ENCODE peak calls at places on chromosome 14, in nine cellular contexts. K is Ammon's horn; J is activated CD4-positive, alpha-beta T cell treated with anti-CD3 and anti-CD28 coated beads for 1 hour; Q is MCF 10A; H is C1 segment of cervical spinal cord; A is substantia nigra; U is Calu3; I is H54; Y is Right ventricle myocardium inferior. T is an unnamed sample.
A peak's percentile ranks its signal among the peaks of the same experiment; 100 is the strongest.

GRCh38 chr14:92627707-92628215 is 114.2 kb downstream of the RIN3 start:
- DNase-seq in K (no peak), J (no peak), Q (no peak), H (no peak), A (no peak), U (no peak), I (no peak), Y (no peak), T (no peak)

GRCh38 chr14:61860294-61860918 is 98.2 kb downstream of the SNAPC1 start:
- DNase-seq in K (no peak), J (peak; percentile 30), Q (peak; percentile 60), H (no peak), A (no peak), U (peak; percentile 65), I (peak; percentile 26), Y (no peak), T (peak; percentile 31)

GRCh38 chr14:39339003-39339402 is 93.2 kb downstream of the FBXO33 start:
- DNase-seq in K (no peak), J (no peak), Q (no peak), H (no peak), A (no peak), U (no peak), I (peak; percentile 2), Y (no peak), T (no peak)

GRCh38 chr14:90583916-90584605 is 187.2 kb downstream of the CALM1 start:
- DNase-seq in K (no peak), J (no peak), Q (no peak), H (no peak), A (no peak), U (no peak), I (no peak), Y (no peak), T (no peak)

GRCh38 chr14:20434701-20435453 is 1.1 kb downstream of the KLHL33 start:
- DNase-seq in K (peak; percentile 81), J (no peak), Q (no peak), H (peak; percentile 78), A (no peak), U (no peak), I (no peak), Y (peak; percentile 86), T (no peak)

GRCh38 chr14:38536376-38537038 is 280.6 kb upstream of the CLEC14A start:
- DNase-seq in K (no peak), J (no peak), Q (no peak), H (no peak), A (no peak), U (no peak), I (no peak), Y (no peak), T (no peak)

GRCh38 chr14:101577221-101577909 is 16.1 kb downstream of the DIO3 start:
- DNase-seq in K (no peak), J (no peak), Q (no peak), H (no peak), A (no peak), U (no peak), I (no peak), Y (no peak), T (no peak)

GRCh38 chr14:64137657-64138290 is 156.4 kb downstream of the ESR2 start:
- DNase-seq in K (no peak), J (no peak), Q (no peak), H (no peak), A (no peak), U (no peak), I (no peak), Y (no peak), T (no peak)

GRCh38 chr14:101073598-101073965 is 170.1 kb upstream of the RTL1 start:
- DNase-seq in K (no peak), J (no peak), Q (peak; percentile 6), H (no peak), A (no peak), U (no peak), I (peak; percentile 29), Y (no peak), T (no peak)

GRCh38 chr14:61174395-61175386 is 106.4 kb downstream of the TMEM30B start:
- DNase-seq in K (no peak), J (no peak), Q (peak; percentile 69), H (no peak), A (no peak), U (no peak), I (no peak), Y (no peak), T (no peak)

GRCh38 chr14:103372552-103373304 is 12.5 kb upstream of the MARK3 start:
- DNase-seq in K (no peak), J (no peak), Q (peak; percentile 91), H (peak; percentile 6), A (no peak), U (peak; percentile 68), I (peak; percentile 90), Y (no peak), T (no peak)

GRCh38 chr14:25988536-25988935 is 609.3 kb downstream of the NOVA1 start:
- DNase-seq in K (no peak), J (no peak), Q (no peak), H (no peak), A (no peak), U (no peak), I (no peak), Y (no peak), T (no peak)

GRCh38 chr14:58954052-58954451 is 234.4 kb upstream of the DAAM1 start:
- DNase-seq in K (no peak), J (no peak), Q (no peak), H (no peak), A (no peak), U (no peak), I (no peak), Y (no peak), T (no peak)

GRCh38 chr14:51862171-51862838 is 1.9 kb downstream of the GNG2 start:
- DNase-seq in K (no peak), J (no peak), Q (no peak), H (no peak), A (no peak), U (no peak), I (no peak), Y (no peak), T (no peak)

GRCh38 chr14:56378046-56378445 is 201.6 kb upstream of the TMEM260 start:
- DNase-seq in K (no peak), J (no peak), Q (no peak), H (no peak), A (no peak), U (no peak), I (no peak), Y (no peak), T (no peak)

GRCh38 chr14:104221071-104221625 is 82.8 kb downstream of the KIF26A start:
- DNase-seq in K (no peak), J (no peak), Q (no peak), H (no peak), A (no peak), U (no peak), I (no peak), Y (no peak), T (no peak)

GRCh38 chr14:60327447-60328331 is 78.7 kb downstream of the PPM1A start:
- DNase-seq in K (peak; percentile 13), J (peak; percentile 9), Q (no peak), H (no peak), A (no peak), U (peak; percentile 57), I (no peak), Y (peak; percentile 67), T (peak; percentile 15)

GRCh38 chr14:82447586-82447985 is 913.9 kb upstream of the SEL1L start:
- DNase-seq in K (peak; percentile 33), J (no peak), Q (peak; percentile 3), H (no peak), A (no peak), U (no peak), I (no peak), Y (no peak), T (no peak)

GRCh38 chr14:86602263-86602662 is 1072.3 kb downstream of the FLRT2 start:
- DNase-seq in K (no peak), J (no peak), Q (no peak), H (no peak), A (no peak), U (no peak), I (no peak), Y (no peak), T (no peak)

GRCh38 chr14:76514599-76514998 is 138.7 kb downstream of the ESRRB start:
- DNase-seq in K (no peak), J (no peak), Q (peak; percentile 72), H (no peak), A (no peak), U (peak; percentile 26), I (no peak), Y (no peak), T (no peak)

GRCh38 chr14:100150932-100151587 is 8.4 kb downstream of the DEGS2 start:
- DNase-seq in K (no peak), J (no peak), Q (peak; percentile 49), H (no peak), A (no peak), U (no peak), I (no peak), Y (peak; percentile 50), T (no peak)

GRCh38 chr14:20809917-20810316 is 7.3 kb upstream of the RNASE1 start:
- DNase-seq in K (no peak), J (no peak), Q (no peak), H (no peak), A (no peak), U (no peak), I (no peak), Y (no peak), T (no peak)

GRCh38 chr14:85466678-85467077 is 63.3 kb upstream of the FLRT2 start:
- DNase-seq in K (no peak), J (no peak), Q (no peak), H (no peak), A (no peak), U (no peak), I (no peak), Y (no peak), T (no peak)

GRCh38 chr14:23115918-23116317 is 3.1 kb downstream of the CEBPE start:
- DNase-seq in K (no peak), J (no peak), Q (no peak), H (no peak), A (no peak), U (no peak), I (no peak), Y (no peak), T (no peak)

GRCh38 chr14:31982642-31983041 is 94.5 kb upstream of the ARHGAP5 start:
- DNase-seq in K (no peak), J (no peak), Q (no peak), H (no peak), A (no peak), U (no peak), I (no peak), Y (no peak), T (no peak)

GRCh38 chr14:53209370-53209769 is 56.2 kb upstream of the DDHD1 start:
- DNase-seq in K (peak; percentile 32), J (no peak), Q (peak; percentile 63), H (no peak), A (no peak), U (no peak), I (no peak), Y (no peak), T (no peak)

GRCh38 chr14:98008381-98009113 is 1211.4 kb downstream of the VRK1 start:
- DNase-seq in K (no peak), J (no peak), Q (peak; percentile 83), H (no peak), A (no peak), U (no peak), I (no peak), Y (no peak), T (no peak)

GRCh38 chr14:22039938-22040780 is 366.5 kb upstream of the OR4E1 start:
- DNase-seq in K (peak; percentile 17), J (no peak), Q (peak; percentile 27), H (no peak), A (no peak), U (peak; percentile 24), I (no peak), Y (no peak), T (no peak)

GRCh38 chr14:103112488-103113243 is 10.6 kb upstream of the TNFAIP2 start:
- DNase-seq in K (no peak), J (no peak), Q (no peak), H (no peak), A (no peak), U (no peak), I (no peak), Y (no peak), T (no peak)

GRCh38 chr14:79137836-79138235 is 967.7 kb downstream of the NRXN3 start:
- DNase-seq in K (no peak), J (no peak), Q (no peak), H (no peak), A (no peak), U (no peak), I (no peak), Y (no peak), T (no peak)

GRCh38 chr14:50675597-50675996 is 7.5 kb upstream of the SAV1 start:
- DNase-seq in K (no peak), J (no peak), Q (no peak), H (no peak), A (no peak), U (no peak), I (no peak), Y (no peak), T (no peak)